ENCODE peak calls at places on chromosomes 12 and 14, in nine cellular contexts. One of them, this sample, is unnamed. For H3K4me1, the result is how much of the 10 kb centered on the place peaks cover.

GRCh38 chr14:94612580-94613554 is 676 bp downstream of the SERPINA3 start:
- DNase-seq in stomach: no peak
- DNase-seq in prostate gland: no peak
- DNase-seq in IMR-90: peak
- DNase-seq in GM12878: no peak
- DNase-seq in uterus: peak
- DNase-seq in Peyer's patch: no peak
- DNase-seq in ovary: peak
- DNase-seq in esophagus squamous epithelium: no peak
- DNase-seq in this sample: no peak

GRCh38 chr12:75481774-75482173 is 1.2 kb downstream of the GLIPR1 start:
- DNase-seq in stomach: no peak
- DNase-seq in prostate gland: no peak
- DNase-seq in IMR-90: peak
- DNase-seq in GM12878: no peak
- DNase-seq in uterus: peak
- DNase-seq in Peyer's patch: no peak
- DNase-seq in ovary: no peak
- DNase-seq in esophagus squamous epithelium: no peak
- DNase-seq in this sample: no peak

GRCh38 chr12:124814741-124815613 is 48.7 kb downstream of the SCARB1 start:
- DNase-seq in stomach: no peak
- DNase-seq in prostate gland: no peak
- DNase-seq in IMR-90: no peak
- DNase-seq in GM12878: no peak
- DNase-seq in uterus: no peak
- DNase-seq in Peyer's patch: peak
- DNase-seq in ovary: no peak
- DNase-seq in esophagus squamous epithelium: no peak
- DNase-seq in this sample: no peak

GRCh38 chr14:24629521-24629920 is 4.5 kb downstream of the GZMB start:
- DNase-seq in stomach: no peak
- DNase-seq in prostate gland: no peak
- DNase-seq in IMR-90: no peak
- DNase-seq in GM12878: no peak
- DNase-seq in uterus: no peak
- DNase-seq in Peyer's patch: no peak
- DNase-seq in ovary: no peak
- DNase-seq in esophagus squamous epithelium: no peak
- DNase-seq in this sample: no peak

GRCh38 chr14:61438860-61439765 is 117.7 kb downstream of the PRKCH start:
- DNase-seq in stomach: peak
- DNase-seq in prostate gland: peak
- DNase-seq in IMR-90: peak
- DNase-seq in GM12878: peak
- DNase-seq in uterus: peak
- DNase-seq in Peyer's patch: peak
- DNase-seq in ovary: no peak
- DNase-seq in esophagus squamous epithelium: no peak
- DNase-seq in this sample: peak

GRCh38 chr12:102481705-102482104 is 1.3 kb upstream of the IGF1 start:
- DNase-seq in stomach: no peak
- DNase-seq in prostate gland: no peak
- DNase-seq in IMR-90: no peak
- DNase-seq in GM12878: no peak
- DNase-seq in uterus: no peak
- DNase-seq in Peyer's patch: no peak
- DNase-seq in ovary: no peak
- DNase-seq in esophagus squamous epithelium: no peak
- DNase-seq in this sample: no peak

GRCh38 chr14:55609681-55610080 is 29.7 kb downstream of the KTN1 start:
- DNase-seq in stomach: no peak
- DNase-seq in prostate gland: no peak
- DNase-seq in IMR-90: peak
- DNase-seq in GM12878: no peak
- DNase-seq in uterus: no peak
- DNase-seq in Peyer's patch: no peak
- DNase-seq in ovary: no peak
- DNase-seq in esophagus squamous epithelium: no peak
- DNase-seq in this sample: no peak

GRCh38 chr14:104143521-104144452 is 5.4 kb downstream of the KIF26A start:
- DNase-seq in stomach: peak
- DNase-seq in prostate gland: no peak
- DNase-seq in IMR-90: no peak
- DNase-seq in GM12878: no peak
- DNase-seq in uterus: no peak
- DNase-seq in Peyer's patch: no peak
- DNase-seq in ovary: no peak
- DNase-seq in esophagus squamous epithelium: no peak
- DNase-seq in this sample: peak

GRCh38 chr14:21902561-21903199 is 229.1 kb upstream of the OR4E1 start:
- DNase-seq in stomach: no peak
- DNase-seq in prostate gland: no peak
- DNase-seq in IMR-90: no peak
- DNase-seq in GM12878: no peak
- DNase-seq in uterus: no peak
- DNase-seq in Peyer's patch: peak
- DNase-seq in ovary: no peak
- DNase-seq in esophagus squamous epithelium: no peak
- DNase-seq in this sample: no peak

GRCh38 chr14:28305938-28306337 is 460.6 kb upstream of the FOXG1 start:
- DNase-seq in stomach: no peak
- DNase-seq in prostate gland: no peak
- DNase-seq in IMR-90: no peak
- DNase-seq in GM12878: no peak
- DNase-seq in uterus: no peak
- DNase-seq in Peyer's patch: no peak
- DNase-seq in ovary: no peak
- DNase-seq in esophagus squamous epithelium: no peak
- DNase-seq in this sample: no peak

GRCh38 chr12:6745751-6746525 is 7.0 kb downstream of the MLF2 start:
- DNase-seq in stomach: no peak
- DNase-seq in prostate gland: no peak
- DNase-seq in IMR-90: no peak
- DNase-seq in GM12878: no peak
- DNase-seq in uterus: no peak
- DNase-seq in Peyer's patch: peak
- DNase-seq in ovary: no peak
- DNase-seq in esophagus squamous epithelium: no peak
- DNase-seq in this sample: no peak

GRCh38 chr14:68571928-68572525 is 220.8 kb downstream of the ZFP36L1 start:
- DNase-seq in stomach: no peak
- DNase-seq in prostate gland: no peak
- DNase-seq in IMR-90: no peak
- DNase-seq in GM12878: no peak
- DNase-seq in uterus: no peak
- DNase-seq in Peyer's patch: no peak
- DNase-seq in ovary: peak
- DNase-seq in esophagus squamous epithelium: no peak
- DNase-seq in this sample: no peak

GRCh38 chr12:31876568-31877424 is 82.4 kb upstream of the RESF1 start:
- DNase-seq in stomach: no peak
- DNase-seq in prostate gland: no peak
- DNase-seq in IMR-90: no peak
- DNase-seq in GM12878: no peak
- DNase-seq in uterus: no peak
- DNase-seq in Peyer's patch: peak
- DNase-seq in ovary: no peak
- DNase-seq in esophagus squamous epithelium: no peak
- DNase-seq in this sample: no peak

GRCh38 chr12:127455347-127456265 is 811.4 kb upstream of the TMEM132C start:
- DNase-seq in stomach: no peak
- DNase-seq in prostate gland: no peak
- DNase-seq in IMR-90: no peak
- DNase-seq in GM12878: no peak
- DNase-seq in uterus: no peak
- DNase-seq in Peyer's patch: no peak
- DNase-seq in ovary: no peak
- DNase-seq in esophagus squamous epithelium: no peak
- DNase-seq in this sample: no peak

GRCh38 chr14:37559386-37559785 is 35.7 kb downstream of the FOXA1 start:
- DNase-seq in stomach: no peak
- DNase-seq in prostate gland: no peak
- DNase-seq in IMR-90: peak
- DNase-seq in GM12878: no peak
- DNase-seq in uterus: no peak
- DNase-seq in Peyer's patch: no peak
- DNase-seq in ovary: no peak
- DNase-seq in esophagus squamous epithelium: no peak
- DNase-seq in this sample: no peak

DNA sequence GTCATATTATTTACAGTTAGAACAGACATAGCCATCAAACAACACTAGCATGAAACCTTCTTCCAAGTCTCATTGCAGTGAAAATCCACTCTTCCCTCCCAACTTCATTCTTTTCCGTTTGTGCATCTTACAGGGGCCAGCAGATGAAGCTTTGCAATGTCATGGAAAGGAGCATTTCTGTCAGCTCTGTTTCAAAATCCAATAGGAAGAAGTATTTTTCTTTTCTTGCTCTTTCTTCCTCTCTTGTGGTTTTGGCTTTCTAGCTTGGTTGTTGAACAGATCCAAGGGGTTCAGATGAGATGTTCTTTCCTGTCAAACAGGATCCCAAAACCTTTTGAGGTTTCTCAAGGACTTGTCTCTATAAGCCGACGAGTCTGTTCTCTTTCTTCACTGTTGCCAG is 416.6 kb downstream of the AEBP2 start:
- DNase-seq in stomach: no peak
- DNase-seq in prostate gland: no peak
- DNase-seq in IMR-90: no peak
- DNase-seq in GM12878: no peak
- DNase-seq in uterus: no peak
- DNase-seq in Peyer's patch: no peak
- DNase-seq in ovary: no peak
- DNase-seq in esophagus squamous epithelium: no peak
- DNase-seq in this sample: no peak
- H3K4me1 ChIP-seq in stomach: under half
- H3K4me1 ChIP-seq in prostate gland: under half
- H3K4me1 ChIP-seq in IMR-90: under half
- H3K4me1 ChIP-seq in GM12878: under half
- H3K4me1 ChIP-seq in uterus: under half
- H3K4me1 ChIP-seq in Peyer's patch: under half
- H3K4me1 ChIP-seq in ovary: under half
- H3K4me1 ChIP-seq in esophagus squamous epithelium: under half
- H3K4me1 ChIP-seq in this sample: under half

DNA sequence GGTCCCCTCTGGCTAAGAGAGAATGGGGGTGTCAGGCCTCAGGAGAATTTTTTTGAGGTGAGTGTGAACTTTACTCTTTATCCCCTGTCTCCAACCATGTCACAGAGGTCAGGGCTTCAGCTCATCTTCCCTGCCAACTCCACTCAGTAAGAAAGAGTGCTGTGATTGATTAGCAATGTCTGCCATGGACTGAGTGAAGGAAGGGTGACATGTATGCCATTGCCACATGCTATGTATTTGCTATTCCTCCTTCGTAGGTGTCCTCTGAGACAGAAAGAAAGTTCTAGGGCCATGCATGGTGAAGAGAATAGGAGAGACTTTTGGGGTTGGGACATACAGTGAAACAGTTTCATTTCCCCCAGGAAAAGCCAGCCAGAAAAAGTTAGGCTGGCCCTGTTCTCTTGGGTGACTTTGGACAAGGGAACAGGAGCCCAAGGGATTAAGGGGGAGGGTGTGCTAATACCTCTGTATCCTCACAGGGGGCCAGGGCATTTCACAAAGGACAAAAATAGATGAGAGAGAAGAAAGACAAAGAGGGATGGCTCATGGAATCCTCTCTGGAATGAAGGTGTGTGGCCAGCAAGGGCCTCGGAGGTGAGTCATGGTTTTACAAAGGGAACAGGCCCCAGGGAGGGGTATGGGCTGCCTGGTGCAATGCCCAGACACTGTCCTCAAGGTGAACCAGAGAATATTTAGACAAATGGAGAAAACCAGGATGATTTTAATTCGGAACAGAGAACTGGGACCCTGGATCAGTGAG is 13.9 kb upstream of the MYL2 start:
- DNase-seq in stomach: no peak
- DNase-seq in prostate gland: no peak
- DNase-seq in IMR-90: no peak
- DNase-seq in GM12878: no peak
- DNase-seq in uterus: no peak
- DNase-seq in Peyer's patch: no peak
- DNase-seq in ovary: no peak
- DNase-seq in esophagus squamous epithelium: no peak
- DNase-seq in this sample: no peak
- H3K27ac ChIP-seq in stomach: no peak
- H3K27ac ChIP-seq in prostate gland: no peak
- H3K27ac ChIP-seq in IMR-90: no peak
- H3K27ac ChIP-seq in GM12878: no peak
- H3K27ac ChIP-seq in uterus: no peak
- H3K27ac ChIP-seq in Peyer's patch: no peak
- H3K27ac ChIP-seq in ovary: no peak
- H3K27ac ChIP-seq in esophagus squamous epithelium: peak
- H3K27ac ChIP-seq in this sample: no peak

GRCh38 chr12:123532808-123533649 is 490 bp downstream of the RILPL1 start:
- DNase-seq in stomach: peak
- DNase-seq in prostate gland: no peak
- DNase-seq in IMR-90: peak
- DNase-seq in GM12878: no peak
- DNase-seq in uterus: no peak
- DNase-seq in Peyer's patch: peak
- DNase-seq in ovary: peak
- DNase-seq in esophagus squamous epithelium: no peak
- DNase-seq in this sample: peak

GRCh38 chr12:123532021-123532420 is 1.5 kb downstream of the RILPL1 start:
- DNase-seq in stomach: no peak
- DNase-seq in prostate gland: no peak
- DNase-seq in IMR-90: peak
- DNase-seq in GM12878: peak
- DNase-seq in uterus: no peak
- DNase-seq in Peyer's patch: peak
- DNase-seq in ovary: no peak
- DNase-seq in esophagus squamous epithelium: no peak
- DNase-seq in this sample: no peak

GRCh38 chr12:123530683-123531082 is 2.8 kb downstream of the RILPL1 start:
- DNase-seq in stomach: no peak
- DNase-seq in prostate gland: no peak
- DNase-seq in IMR-90: no peak
- DNase-seq in GM12878: no peak
- DNase-seq in uterus: no peak
- DNase-seq in Peyer's patch: no peak
- DNase-seq in ovary: no peak
- DNase-seq in esophagus squamous epithelium: no peak
- DNase-seq in this sample: no peak

GRCh38 chr12:123531091-123531490 is 2.4 kb downstream of the RILPL1 start:
- DNase-seq in stomach: no peak
- DNase-seq in prostate gland: no peak
- DNase-seq in IMR-90: no peak
- DNase-seq in GM12878: no peak
- DNase-seq in uterus: no peak
- DNase-seq in Peyer's patch: no peak
- DNase-seq in ovary: no peak
- DNase-seq in esophagus squamous epithelium: no peak
- DNase-seq in this sample: peak

GRCh38 chr12:123533672-123534643 is at the start of gene RILPL1:
- DNase-seq in stomach: peak
- DNase-seq in prostate gland: peak
- DNase-seq in IMR-90: peak
- DNase-seq in GM12878: no peak
- DNase-seq in uterus: peak
- DNase-seq in Peyer's patch: peak
- DNase-seq in ovary: peak
- DNase-seq in esophagus squamous epithelium: no peak
- DNase-seq in this sample: peak
- TF ChIP-seq POLR2A in stomach: no peak
- TF ChIP-seq POLR2A in prostate gland: no peak
- TF ChIP-seq POLR2A in IMR-90: no peak
- TF ChIP-seq POLR2A in GM12878: no peak
- TF ChIP-seq POLR2A in uterus: peak
- TF ChIP-seq POLR2A in Peyer's patch: no peak
- TF ChIP-seq POLR2A in ovary: no peak
- TF ChIP-seq POLR2A in esophagus squamous epithelium: no peak
- TF ChIP-seq POLR2A in this sample: no peak

GRCh38 chr12:67546718-67547117 is 101.8 kb upstream of the DYRK2 start:
- DNase-seq in stomach: no peak
- DNase-seq in prostate gland: no peak
- DNase-seq in IMR-90: no peak
- DNase-seq in GM12878: no peak
- DNase-seq in uterus: no peak
- DNase-seq in Peyer's patch: no peak
- DNase-seq in ovary: no peak
- DNase-seq in esophagus squamous epithelium: no peak
- DNase-seq in this sample: no peak
- H3K4me1 ChIP-seq in stomach: under half
- H3K4me1 ChIP-seq in prostate gland: under half
- H3K4me1 ChIP-seq in IMR-90: under half
- H3K4me1 ChIP-seq in GM12878: under half
- H3K4me1 ChIP-seq in uterus: under half
- H3K4me1 ChIP-seq in Peyer's patch: under half
- H3K4me1 ChIP-seq in ovary: under half
- H3K4me1 ChIP-seq in esophagus squamous epithelium: under half
- H3K4me1 ChIP-seq in this sample: under half

This sample was measured in thyroid gland.